ENCODE peak calls at places on chromosomes 6 and 20, in eight cellular contexts. H is left ventricle myocardium superior; N is M059J; W is mucosa of gallbladder; O is SK-MEL-5; T is stimulated activated CD4-positive, alpha-beta T cell treated with anti-CD3 and anti-CD28 coated beads, Interleukin-1b, Interleukin-23, amount 100 ng/mL, for 1 hour; P is AG10803; E is B cell. Z is an unnamed sample.

GRCh38 chr6:144415835-144416237 is 130.7 kb downstream of the UTRN start:
- DNase-seq in H (no peak), N (peak; percentile 72), W (no peak), O (no peak), T (no peak), P (peak; percentile 62), E (no peak), Z (peak; percentile 20)

GRCh38 chr6:4906942-4907300 is 96.9 kb downstream of the RPP40 start:
- DNase-seq in H (no peak), N (no peak), W (no peak), O (no peak), T (no peak), P (peak; percentile 31), E (no peak), Z (no peak)

GRCh38 chr6:76876922-76877553 is 586.3 kb downstream of the HTR1B start:
- DNase-seq in H (no peak), N (peak; percentile 24), W (peak; percentile 65), O (peak; percentile 89), T (no peak), P (no peak), E (no peak), Z (no peak)

GRCh38 chr6:41966214-41966920 is 24.8 kb upstream of the CCND3 start:
- DNase-seq in H (no peak), N (peak; percentile 55), W (no peak), O (no peak), T (no peak), P (no peak), E (no peak), Z (no peak)

GRCh38 chr6:52725133-52725529 is 38.1 kb downstream of the GSTA2 start:
- DNase-seq in H (no peak), N (peak; percentile 51), W (peak; percentile 37), O (no peak), T (no peak), P (peak; percentile 29), E (no peak), Z (no peak)

GRCh38 chr6:112253842-112254816 is at the start of gene LAMA4:
- DNase-seq in H (peak; percentile 79), N (peak; percentile 87), W (peak; percentile 25), O (peak; percentile 70), T (no peak), P (peak; percentile 79), E (peak; percentile 1), Z (peak; percentile 80)

GRCh38 chr6:16206595-16207037 is 31.8 kb upstream of the GMPR start:
- DNase-seq in H (no peak), N (peak; percentile 91), W (peak; percentile 66), O (peak; percentile 93), T (peak; percentile 9), P (peak; percentile 87), E (peak; percentile 62), Z (peak; percentile 81)

GRCh38 chr6:85424981-85425380 is 24.9 kb upstream of the NT5E start:
- DNase-seq in H (no peak), N (no peak), W (no peak), O (no peak), T (no peak), P (no peak), E (no peak), Z (no peak)

GRCh38 chr6:60679175-60679574 is 1606.8 kb downstream of the KHDRBS2 start:
- DNase-seq in H (no peak), N (no peak), W (no peak), O (no peak), T (no peak), P (no peak), E (no peak), Z (no peak)

GRCh38 chr6:30730611-30731435 is 10.7 kb downstream of the TUBB start:
- DNase-seq in H (peak; percentile 83), N (peak; percentile 49), W (peak; percentile 78), O (no peak), T (peak; percentile 69), P (no peak), E (peak; percentile 84), Z (no peak)

GRCh38 chr6:26025047-26025893 is 62.0 kb upstream of the HFE start:
- DNase-seq in H (peak; percentile 37), N (peak; percentile 92), W (peak; percentile 49), O (no peak), T (no peak), P (peak; percentile 63), E (no peak), Z (peak; percentile 13)

GRCh38 chr6:105780146-105780860 is 305.8 kb upstream of the PRDM1 start:
- DNase-seq in H (no peak), N (peak; percentile 89), W (no peak), O (peak; percentile 39), T (no peak), P (peak; percentile 73), E (no peak), Z (no peak)

GRCh38 chr6:151285121-151285520 is 45.4 kb downstream of the AKAP12 start:
- DNase-seq in H (no peak), N (peak; percentile 65), W (no peak), O (no peak), T (no peak), P (peak; percentile 75), E (no peak), Z (peak; percentile 55)

GRCh38 chr20:59736366-59736765 is 132.0 kb downstream of the PHACTR3 start:
- DNase-seq in H (no peak), N (no peak), W (no peak), O (no peak), T (no peak), P (no peak), E (no peak), Z (no peak)

GRCh38 chr6:158284340-158285210 is 27.7 kb upstream of the TULP4 start:
- DNase-seq in H (peak; percentile 39), N (peak; percentile 83), W (peak; percentile 32), O (peak; percentile 23), T (no peak), P (peak; percentile 78), E (peak; percentile 16), Z (peak; percentile 44)

GRCh38 chr20:57594092-57594911 is 25.9 kb downstream of the ZBP1 start:
- DNase-seq in H (peak; percentile 75), N (peak; percentile 55), W (no peak), O (peak; percentile 58), T (peak; percentile 29), P (peak; percentile 19), E (peak; percentile 78), Z (peak; percentile 85)

GRCh38 chr20:61882716-61883615 is 182.7 kb downstream of the TAF4 start:
- DNase-seq in H (no peak), N (no peak), W (no peak), O (no peak), T (no peak), P (no peak), E (no peak), Z (no peak)

GRCh38 chr6:5398530-5398929 is 137.2 kb downstream of the FARS2 start:
- DNase-seq in H (no peak), N (peak; percentile 50), W (no peak), O (peak; percentile 79), T (no peak), P (peak; percentile 61), E (peak; percentile 54), Z (no peak)

GRCh38 chr6:121612916-121613315 is 177.5 kb downstream of the GJA1 start:
- DNase-seq in H (no peak), N (no peak), W (no peak), O (no peak), T (no peak), P (no peak), E (no peak), Z (no peak)

GRCh38 chr6:30819287-30819917 is 64.9 kb upstream of the DDR1 start:
- DNase-seq in H (no peak), N (peak; percentile 30), W (no peak), O (no peak), T (no peak), P (peak; percentile 40), E (no peak), Z (no peak)

GRCh38 chr6:124956018-124956417 is 6.2 kb upstream of the RNF217 start:
- DNase-seq in H (no peak), N (no peak), W (no peak), O (no peak), T (no peak), P (no peak), E (no peak), Z (no peak)